ENCODE peak calls at places on chromosomes 7 and 10, in four cellular contexts. J, Z, M and N are unnamed samples.
A peak's percentile ranks its signal among the peaks of the same experiment; 100 is the strongest.

GRCh38 chr7:55242613-55243012 is 122.5 kb upstream of the LANCL2 start:
- DNase-seq in Z (peak; percentile 36), M (no peak), J (no peak), N (peak; percentile 47)

GRCh38 chr10:65430979-65431378 is 1494.9 kb upstream of the LRRTM3 start:
- DNase-seq in M (no peak), Z (no peak), J (no peak), N (no peak)

GRCh38 chr10:75146780-75147179 is 35.3 kb downstream of the SAMD8 start:
- DNase-seq in J (no peak), M (no peak), Z (no peak), N (peak; percentile 69)

GRCh38 chr10:86596266-86596665 is 58.1 kb upstream of the OPN4 start:
- DNase-seq in Z (peak; percentile 31), M (no peak), J (peak; percentile 31), N (no peak)

GRCh38 chr7:7131273-7131672 is 51.1 kb upstream of the C1GALT1 start:
- DNase-seq in M (no peak), Z (no peak), J (no peak), N (no peak)

GRCh38 chr7:87877641-87878040 is 1.3 kb downstream of the DBF4 start:
- DNase-seq in J (no peak), M (no peak), Z (no peak), N (no peak)

GRCh38 chr10:3689871-3690510 is 95.0 kb downstream of the KLF6 start:
- DNase-seq in M (no peak), Z (no peak), J (no peak), N (peak; percentile 57)

GRCh38 chr7:18356195-18356645 is 139.3 kb upstream of the HDAC9 start:
- DNase-seq in Z (peak; percentile 40), J (peak; percentile 64), M (peak; percentile 42), N (peak; percentile 32)

GRCh38 chr7:142030294-142030693 is 34.6 kb downstream of the MGAM start:
- DNase-seq in M (no peak), Z (peak; percentile 48), J (no peak), N (peak; percentile 73)

GRCh38 chr7:17131060-17131345 is 167.4 kb upstream of the AHR start:
- DNase-seq in Z (no peak), J (peak; percentile 46), M (no peak), N (no peak)

GRCh38 chr7:4725014-4725951 is 43.2 kb downstream of the FOXK1 start:
- DNase-seq in J (peak; percentile 91), Z (peak; percentile 93), M (no peak), N (peak; percentile 69)

GRCh38 chr7:157151626-157152339 is 13.1 kb downstream of the UBE3C start:
- DNase-seq in M (no peak), J (no peak), Z (no peak), N (no peak)

GRCh38 chr10:68288680-68289079 is 43.2 kb upstream of the HNRNPH3 start:
- DNase-seq in J (no peak), M (no peak), Z (no peak), N (no peak)

GRCh38 chr10:1210667-1211066 is 154.5 kb downstream of the WDR37 start:
- DNase-seq in M (no peak), Z (no peak), J (no peak), N (no peak)

GRCh38 chr10:6399241-6399701 is 180.8 kb downstream of the PRKCQ start:
- DNase-seq in M (no peak), J (no peak), Z (no peak), N (no peak)

GRCh38 chr7:98189559-98189958 is 21.7 kb upstream of the BHLHA15 start:
- DNase-seq in Z (no peak), J (no peak), M (no peak), N (no peak)

GRCh38 chr7:104175336-104175984 is 32.4 kb downstream of the ORC5 start:
- DNase-seq in Z (no peak), J (no peak), M (no peak), N (no peak)

DNA sequence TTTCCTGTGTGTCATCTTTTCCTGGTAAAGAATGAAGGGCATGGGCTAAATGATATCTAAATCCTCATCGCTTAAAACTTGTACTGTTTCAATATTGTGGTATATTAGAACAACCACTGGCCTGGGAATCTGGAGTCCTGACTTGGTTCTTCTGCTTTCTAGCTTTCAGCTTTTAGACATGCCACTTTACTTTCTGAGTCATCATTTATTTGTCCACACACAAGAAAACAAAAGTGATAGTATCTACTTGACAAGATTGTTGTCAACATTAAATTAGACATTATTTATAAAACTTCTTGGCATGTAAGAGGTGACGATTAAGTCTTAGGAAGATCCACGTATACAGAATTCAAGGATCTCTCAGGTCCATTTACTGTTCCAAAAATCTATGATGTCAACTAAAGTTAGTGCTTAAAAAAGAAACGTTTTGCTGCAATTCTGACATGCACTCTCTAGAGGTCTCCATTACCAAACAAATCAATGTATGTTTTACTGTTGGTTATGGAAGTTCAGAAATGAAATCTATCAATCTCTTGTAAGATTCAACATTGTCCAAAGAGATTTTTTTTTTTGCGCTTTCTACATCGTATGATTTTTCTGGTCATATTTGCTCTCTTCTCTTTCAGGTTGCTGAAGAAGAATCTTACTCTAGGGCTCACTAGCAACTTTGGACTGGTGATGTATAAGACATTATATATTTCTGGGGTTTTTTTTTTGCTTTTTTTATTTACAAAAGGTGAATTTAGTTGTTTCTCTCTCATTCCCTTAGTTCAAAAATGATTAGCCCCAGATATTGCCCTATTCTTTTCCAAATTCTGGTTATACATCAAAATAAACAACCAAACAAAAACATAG is 53.6 kb upstream of the DYNC1I1 start:
- DNase-seq in Z (peak; percentile 43), J (peak; percentile 34), M (peak; percentile 13), N (peak; percentile 27)
- TF ChIP-seq CTCF in Z (peak; percentile 51), J (peak; percentile 34), M (peak; percentile 37), N (peak; percentile 35)

DNA sequence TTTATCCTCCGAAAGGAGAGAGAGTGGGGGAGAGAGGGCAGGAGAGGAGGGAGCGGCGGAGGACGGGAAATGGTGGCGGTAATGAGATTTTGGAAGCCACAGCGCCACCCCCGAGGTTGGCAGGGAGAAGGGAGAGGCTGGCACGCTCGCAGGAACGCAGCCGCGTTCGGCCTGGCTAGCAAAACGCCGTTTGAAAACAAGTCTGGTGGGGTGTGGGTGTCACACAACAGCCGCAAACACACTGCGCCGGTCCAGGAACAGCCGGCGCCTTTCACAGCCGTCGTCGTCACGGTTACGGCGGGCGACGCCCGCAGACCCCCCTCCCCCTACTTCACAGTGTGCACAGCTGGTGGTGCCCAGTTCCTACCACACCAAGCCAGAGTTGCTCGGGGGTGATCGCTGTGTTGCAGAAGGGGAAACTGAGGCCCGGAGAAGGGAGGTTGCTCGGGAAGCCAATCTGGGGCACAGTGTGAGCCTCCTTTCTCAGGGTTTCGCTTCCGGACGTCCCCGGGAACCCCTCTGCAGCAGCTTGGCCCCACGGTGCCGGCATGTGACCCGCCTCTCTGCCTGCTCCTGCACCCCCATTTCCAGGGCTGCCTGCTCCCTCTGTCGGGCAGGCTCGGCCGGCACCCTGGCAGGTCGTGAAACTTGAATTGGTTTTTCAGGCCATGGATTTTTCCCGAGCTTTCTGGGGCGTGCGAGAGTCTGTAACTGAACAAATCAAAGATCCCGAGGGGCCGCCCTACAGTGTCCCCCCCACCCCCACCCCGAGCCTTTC is 57.8 kb downstream of the UNCX start:
- DNase-seq in J (peak; percentile 35), M (no peak), Z (peak; percentile 5), N (peak; percentile 22)
- H3K4me3 ChIP-seq in J (peak overlapping the region; percentile 23), M (peak overlapping the region; percentile 38), Z (no peak overlapping the region), N (peak overlapping the region; percentile 27)

DNA sequence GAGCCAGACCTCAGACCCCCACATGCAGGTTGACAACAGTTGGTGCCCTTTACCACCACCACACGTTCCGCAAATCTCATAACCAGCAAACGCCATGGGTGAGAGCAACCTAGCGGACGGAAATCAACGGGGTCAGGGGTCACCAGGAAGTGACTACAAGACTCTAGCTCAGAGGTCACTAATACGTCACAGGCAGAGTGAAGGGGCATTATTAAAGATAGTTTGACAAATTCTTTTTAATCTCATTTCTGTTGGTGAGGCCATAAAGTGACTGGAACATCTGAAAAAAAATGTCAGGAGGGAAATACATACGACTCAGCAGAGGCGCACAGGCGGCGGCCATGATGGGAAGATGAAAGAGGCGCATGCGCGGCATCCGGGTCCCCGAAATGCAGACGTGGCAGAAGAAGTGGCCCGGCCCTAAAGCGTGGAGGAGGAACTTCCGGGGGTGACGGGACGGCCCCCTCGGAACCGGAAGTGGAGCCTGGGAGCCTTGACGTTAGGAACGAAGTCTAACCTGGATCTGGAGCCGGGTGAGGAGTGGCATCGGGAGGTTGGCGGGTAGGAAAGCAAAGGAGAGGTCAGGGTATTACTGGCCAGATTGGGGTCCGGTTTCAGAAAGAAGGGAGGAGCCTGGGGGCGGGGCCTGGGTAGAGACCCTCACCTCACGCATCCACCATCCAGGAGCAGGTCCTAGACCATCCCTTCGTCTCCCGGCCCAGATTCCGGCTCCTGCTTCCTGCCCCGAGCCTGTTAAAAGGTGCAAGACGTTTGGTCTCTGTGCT is at the start of gene SEC24C:
- DNase-seq in Z (peak; percentile 94), M (peak; percentile 92), J (peak; percentile 98), N (peak; percentile 96)
- TF ChIP-seq CTCF in Z (no peak), M (no peak), J (no peak), N (no peak)

DNA sequence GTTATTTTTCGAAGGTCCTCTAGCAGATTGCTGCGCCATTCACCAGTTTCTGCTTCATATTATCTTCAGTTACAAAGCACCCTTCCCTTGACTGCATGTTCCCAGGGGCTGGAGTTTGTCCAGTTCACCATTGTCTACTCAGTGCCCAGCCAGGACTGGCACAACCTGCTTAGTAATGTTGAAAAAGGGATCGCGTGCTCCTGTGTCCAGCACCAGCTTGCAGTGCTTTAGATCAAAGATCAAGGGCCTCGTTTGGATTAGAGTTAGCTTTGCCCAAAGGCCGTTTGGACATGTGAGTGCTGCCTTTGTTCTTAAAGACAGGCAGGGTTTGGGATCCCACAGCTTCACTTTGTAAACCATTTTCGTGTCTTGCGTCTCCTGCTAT is 867 bp downstream of the ATP6V0E2 start:
- DNase-seq in Z (no peak), M (no peak), J (no peak), N (no peak)
- H3K4me3 ChIP-seq in Z (no peak overlapping the region), M (peak overlapping the region; percentile 69), J (no peak overlapping the region), N (peak overlapping the region; percentile 65)

GRCh38 chr7:20220293-20220755 is 3.1 kb upstream of the MACC1 start:
- DNase-seq in J (no peak), Z (no peak), M (no peak), N (no peak)

GRCh38 chr7:20219062-20219445 is 1.9 kb upstream of the MACC1 start:
- DNase-seq in M (no peak), Z (no peak), J (no peak), N (no peak)

GRCh38 chr7:20220824-20221547 is 3.8 kb upstream of the MACC1 start:
- DNase-seq in J (peak; percentile 92), Z (peak; percentile 96), M (no peak), N (peak; percentile 50)

GRCh38 chr7:20218261-20218660 is 1.1 kb upstream of the MACC1 start:
- DNase-seq in J (no peak), Z (no peak), M (no peak), N (peak; percentile 65)

GRCh38 chr7:20219446-20220292 is 2.5 kb upstream of the MACC1 start:
- DNase-seq in M (no peak), Z (peak; percentile 95), J (peak; percentile 90), N (peak; percentile 91)
- TF ChIP-seq CTCF in M (no peak), Z (no peak), J (no peak), N (no peak)